ENCODE peak calls at places on chromosome 7, in seven cellular contexts. K is body of pancreas; H is mesendoderm; J is CD8-positive, alpha-beta memory T cell; E is PC-3; P is right lobe of liver; R is Peyer's patch. Z is an unnamed sample.

GRCh38 chr7:131556912-131557457 is 557 bp upstream of the PODXL start:
- DNase-seq in P (no peak), J (no peak), R (no peak), K (no peak), H (peak), E (peak), Z (no peak)

GRCh38 chr7:47521041-47521795 is 60.7 kb downstream of the TNS3 start:
- DNase-seq in H (no peak), E (no peak), K (no peak), J (no peak), R (no peak), P (no peak), Z (no peak)

GRCh38 chr7:134938141-134938540 is 48.2 kb upstream of the AGBL3 start:
- DNase-seq in K (no peak), J (no peak), E (no peak), R (no peak), P (no peak), H (no peak), Z (no peak)

GRCh38 chr7:86786376-86786775 is 142.7 kb downstream of the GRM3 start:
- DNase-seq in P (no peak), H (no peak), J (no peak), E (no peak), K (no peak), R (no peak), Z (no peak)

GRCh38 chr7:89308535-89308934 is 513.0 kb upstream of the TEX47 start:
- DNase-seq in E (no peak), H (no peak), P (no peak), J (no peak), R (no peak), K (no peak), Z (no peak)

GRCh38 chr7:139771001-139771956 is 6.5 kb downstream of the HIPK2 start:
- DNase-seq in K (no peak), E (peak), J (no peak), H (no peak), P (no peak), R (no peak), Z (no peak)

GRCh38 chr7:22651534-22652243 is 75.3 kb upstream of the IL6 start:
- DNase-seq in R (no peak), J (no peak), K (no peak), H (peak), E (peak), P (no peak), Z (no peak)

GRCh38 chr7:128726031-128726430 is 13.1 kb upstream of the CALU start:
- DNase-seq in E (no peak), J (no peak), H (no peak), P (no peak), K (no peak), R (no peak), Z (no peak)

GRCh38 chr7:105734233-105734632 is 142.2 kb downstream of the ATXN7L1 start:
- DNase-seq in E (peak), R (no peak), J (no peak), P (no peak), H (no peak), K (no peak), Z (no peak)

GRCh38 chr7:129212126-129212525 is 12.7 kb upstream of the AHCYL2 start:
- DNase-seq in P (no peak), H (no peak), J (no peak), E (no peak), R (no peak), K (no peak), Z (no peak)

GRCh38 chr7:43756368-43757072 is 2.0 kb upstream of the BLVRA start:
- DNase-seq in P (no peak), K (no peak), R (no peak), H (no peak), E (peak), J (no peak), Z (no peak)

GRCh38 chr7:41711283-41712064 is 8.6 kb upstream of the INHBA start:
- DNase-seq in P (peak), K (peak), E (peak), H (peak), R (no peak), J (no peak), Z (peak)

GRCh38 chr7:69429817-69430501 is 168.3 kb upstream of the AUTS2 start:
- DNase-seq in E (no peak), P (no peak), J (no peak), K (no peak), R (no peak), H (no peak), Z (no peak)

GRCh38 chr7:71716741-71717140 is 584.8 kb downstream of the GALNT17 start:
- DNase-seq in H (peak), P (no peak), J (no peak), E (no peak), K (no peak), R (no peak), Z (no peak)

GRCh38 chr7:110964770-110965169 is 126.2 kb upstream of the LRRN3 start:
- DNase-seq in P (no peak), K (no peak), H (no peak), R (no peak), E (no peak), J (no peak), Z (no peak)

GRCh38 chr7:122305475-122306319 is 1.1 kb upstream of the FEZF1 start:
- DNase-seq in E (peak), K (peak), P (no peak), J (no peak), R (no peak), H (peak), Z (no peak)

GRCh38 chr7:122303971-122304603 is 463 bp downstream of the FEZF1 start:
- DNase-seq in R (no peak), K (no peak), H (peak), P (no peak), E (no peak), J (no peak), Z (no peak)

GRCh38 chr7:122303522-122303970 is 1.0 kb downstream of the FEZF1 start:
- DNase-seq in H (peak), E (no peak), P (no peak), J (no peak), K (no peak), R (no peak), Z (no peak)

GRCh38 chr7:122304604-122304975 is at the start of gene FEZF1:
- DNase-seq in K (peak), E (peak), P (peak), J (no peak), R (no peak), H (peak), Z (no peak)

DNA sequence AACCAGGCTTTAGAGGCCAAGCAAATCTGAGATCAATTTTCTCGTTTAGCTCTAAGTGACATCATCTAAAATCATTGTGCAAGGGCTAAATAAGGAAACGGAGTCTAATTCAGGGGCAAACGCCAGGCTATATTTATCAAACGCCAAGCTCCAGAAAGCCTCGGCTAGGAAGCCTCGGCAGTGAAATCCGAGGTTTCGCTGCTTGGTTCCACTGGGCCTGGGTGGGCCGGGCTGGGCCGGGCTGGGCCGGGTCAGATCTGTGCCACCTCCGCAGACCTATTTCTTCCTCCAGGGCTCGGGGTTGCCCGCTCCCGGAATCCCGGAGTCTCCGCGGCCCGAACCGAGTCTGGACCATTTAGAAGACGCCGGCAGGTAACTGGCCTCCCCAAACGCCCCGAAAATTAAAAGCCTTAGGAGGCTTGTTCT is 459 bp upstream of the FEZF1 start:
- DNase-seq in E (no peak), K (no peak), J (no peak), P (no peak), R (no peak), H (no peak), Z (no peak)
- H3K4me3 ChIP-seq in E (peak), K (no peak), J (no peak), P (peak), R (no peak), H (no peak), Z (no peak)

DNA sequence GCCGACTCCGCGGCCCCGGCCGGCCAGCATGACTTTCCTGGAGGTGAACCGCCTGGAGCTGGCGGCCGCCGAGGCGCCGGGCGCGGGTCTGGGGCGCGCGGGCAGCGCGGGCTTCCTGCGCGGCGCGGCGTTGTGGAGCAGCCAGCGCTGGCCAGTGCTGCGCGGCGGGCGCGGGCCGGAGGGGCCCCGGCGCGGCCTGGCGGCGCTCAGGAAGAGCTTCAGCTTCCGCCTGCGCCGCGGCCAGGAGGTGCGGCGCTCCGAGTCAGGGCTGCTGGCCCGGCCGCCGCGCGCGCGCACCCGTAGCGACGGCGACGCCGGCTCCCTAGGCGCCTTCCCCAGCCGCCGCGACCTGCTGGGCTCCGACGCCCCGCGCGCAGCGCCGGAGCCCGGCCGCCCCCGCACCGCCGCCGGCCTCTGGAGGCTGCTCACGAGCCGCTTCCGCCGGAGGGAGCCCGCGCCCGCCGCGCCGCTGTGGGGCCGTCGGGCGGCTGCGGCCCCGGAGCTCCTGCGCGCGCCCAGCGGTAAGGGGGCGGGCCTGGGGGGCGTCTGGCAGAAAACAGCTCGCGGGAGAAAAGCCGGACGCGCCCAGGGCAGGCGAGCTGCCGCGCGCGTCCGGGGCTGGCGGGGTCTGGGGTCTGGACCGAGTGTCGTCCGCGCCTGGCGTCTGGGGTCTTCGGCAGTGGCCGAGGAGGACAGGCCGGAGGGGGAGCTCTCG is 29.0 kb downstream of the AGAP3 start:
- DNase-seq in P (no peak), E (peak), H (peak), J (no peak), K (no peak), R (no peak), Z (no peak)
- H3K4me3 ChIP-seq in P (no peak), E (peak), H (peak), J (no peak), K (no peak), R (no peak), Z (peak)

DNA sequence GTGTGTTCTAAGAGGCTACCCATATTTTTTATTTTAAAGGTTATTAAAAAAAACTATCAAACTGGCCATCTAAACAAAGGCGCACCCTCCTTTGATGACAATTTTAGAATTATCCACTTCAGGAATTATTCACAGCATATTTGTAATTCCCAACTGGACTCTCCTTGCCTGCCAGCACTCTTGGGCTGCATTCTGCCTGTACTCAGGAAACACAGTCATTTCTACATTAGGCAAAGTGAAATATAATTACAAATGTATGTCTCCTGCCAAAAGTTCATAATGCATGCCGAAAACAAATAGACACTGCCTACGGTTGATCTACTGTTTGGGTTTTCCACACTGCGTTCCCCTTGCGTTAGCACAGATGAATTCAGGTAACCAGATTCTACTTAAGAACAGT is 2.0 kb downstream of the HGF start:
- DNase-seq in E (no peak), H (no peak), R (no peak), K (no peak), J (no peak), P (no peak), Z (no peak)
- H3K4me3 ChIP-seq in E (no peak), H (no peak), R (no peak), K (no peak), J (no peak), P (peak), Z (no peak)

DNA sequence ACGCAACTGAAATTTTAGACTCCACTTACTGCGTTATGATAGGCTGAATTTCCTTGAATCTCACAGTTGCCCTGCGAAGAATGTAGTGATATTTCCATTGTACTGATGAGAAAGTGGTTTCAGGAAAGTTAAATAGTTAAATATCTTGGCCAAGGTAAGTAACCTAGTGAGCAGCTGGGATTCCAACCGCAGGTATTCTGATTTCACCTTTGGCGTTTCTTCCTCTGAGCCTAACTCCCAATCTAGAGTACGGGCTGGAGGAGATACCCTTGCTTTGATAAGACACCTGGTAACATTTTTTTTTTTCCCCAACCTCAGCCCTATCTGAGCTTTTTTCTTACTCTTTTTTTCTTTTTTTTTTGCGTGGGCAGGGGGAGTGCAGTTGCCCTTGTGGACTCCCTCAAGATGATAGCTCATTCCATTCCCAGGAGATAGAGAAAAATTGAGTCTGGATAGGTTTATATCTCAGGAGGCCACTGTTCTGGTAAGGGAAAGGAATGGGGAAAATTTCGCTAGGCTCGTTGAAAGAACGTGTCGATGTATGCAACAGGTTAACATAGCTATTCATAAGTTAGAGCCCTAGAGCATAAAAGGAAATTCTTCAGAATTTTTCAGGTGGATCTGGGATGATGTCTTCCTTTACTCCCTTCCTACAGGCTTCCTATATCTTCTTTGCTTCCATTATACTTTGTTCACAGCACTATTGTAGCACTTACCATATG is 3.1 kb upstream of the TAS2R38 start:
- DNase-seq in E (no peak), R (no peak), J (no peak), H (no peak), K (no peak), P (no peak), Z (no peak)
- H3K4me3 ChIP-seq in E (peak), R (no peak), J (peak), H (no peak), K (peak), P (no peak), Z (peak)

DNA sequence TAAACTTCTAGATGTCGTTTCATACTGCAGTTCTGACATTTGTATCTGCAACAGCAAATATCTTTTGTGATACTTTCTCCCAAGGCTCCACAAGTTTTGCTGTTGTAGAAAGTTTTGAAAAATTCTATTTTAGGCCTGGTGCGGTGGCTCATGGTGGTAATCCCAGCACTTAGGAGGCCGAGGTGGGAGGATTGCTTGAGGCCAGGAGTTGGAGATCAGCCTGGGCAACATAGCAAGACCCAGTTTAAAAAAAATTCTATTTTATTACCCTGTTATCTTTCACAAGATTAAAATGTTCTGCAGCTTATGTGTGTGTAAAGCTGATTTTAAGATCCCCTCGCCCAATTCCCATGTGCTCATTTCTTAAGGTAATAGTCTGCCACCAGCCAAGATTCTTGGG is 1.4 kb downstream of the SND1 start:
- DNase-seq in E (no peak), J (no peak), P (no peak), R (no peak), K (no peak), H (no peak), Z (no peak)
- H3K4me3 ChIP-seq in E (peak), J (peak), P (peak), R (no peak), K (peak), H (peak), Z (peak)